ENCODE peak calls at places on chromosomes 2 and 18, in eight cellular contexts. U is psoas muscle; S is CD8-positive, alpha-beta T cell; H is aorta; A is hepatocyte; L is CD8-positive, alpha-beta memory T cell; W is SJSA1; Y is sigmoid colon. J is an unnamed sample.

GRCh38 chr18:44579745-44580144 is 100.9 kb upstream of the SETBP1 start:
- DNase-seq in U (no peak), S (no peak), H (no peak), A (no peak), L (no peak), W (no peak), Y (no peak), J (no peak)

GRCh38 chr2:147939313-147939712 is 81.2 kb downstream of the ORC4 start:
- DNase-seq in U (no peak), S (no peak), H (no peak), A (no peak), L (no peak), W (no peak), Y (no peak), J (no peak)

GRCh38 chr2:172072279-172072678 is 13.0 kb upstream of the DLX1 start:
- DNase-seq in U (no peak), S (no peak), H (no peak), A (no peak), L (no peak), W (no peak), Y (no peak), J (no peak)

GRCh38 chr18:13606589-13607254 is 119.6 kb downstream of the FAM210A start:
- DNase-seq in U (no peak), S (no peak), H (no peak), A (peak; percentile 45), L (no peak), W (no peak), Y (no peak), J (no peak)

GRCh38 chr2:148602918-148603561 is 41.5 kb upstream of the EPC2 start:
- DNase-seq in U (no peak), S (no peak), H (no peak), A (no peak), L (no peak), W (no peak), Y (no peak), J (no peak)

GRCh38 chr2:48315847-48316194 is 214.1 kb upstream of the STON1 start:
- DNase-seq in U (no peak), S (no peak), H (no peak), A (peak; percentile 51), L (peak; percentile 11), W (no peak), Y (no peak), J (no peak)

GRCh38 chr2:102277202-102277700 is 34.1 kb upstream of the IL1RL1 start:
- DNase-seq in U (no peak), S (no peak), H (no peak), A (no peak), L (no peak), W (no peak), Y (no peak), J (no peak)

GRCh38 chr2:179692610-179693009 is 168.8 kb downstream of the ZNF385B start:
- DNase-seq in U (no peak), S (no peak), H (no peak), A (no peak), L (no peak), W (no peak), Y (no peak), J (no peak)

GRCh38 chr18:44723973-44724778 is 43.5 kb downstream of the SETBP1 start:
- DNase-seq in U (no peak), S (no peak), H (no peak), A (no peak), L (no peak), W (no peak), Y (no peak), J (no peak)

GRCh38 chr2:164257794-164258193 is 363.5 kb downstream of the GRB14 start:
- DNase-seq in U (no peak), S (no peak), H (no peak), A (no peak), L (no peak), W (no peak), Y (no peak), J (no peak)

GRCh38 chr2:85933753-85934594 is 45.2 kb upstream of the ST3GAL5 start:
- DNase-seq in U (no peak), S (no peak), H (no peak), A (peak; percentile 52), L (no peak), W (no peak), Y (no peak), J (no peak)

GRCh38 chr2:227033471-227034148 is 130.4 kb downstream of the COL4A4 start:
- DNase-seq in U (no peak), S (no peak), H (no peak), A (peak; percentile 81), L (no peak), W (peak; percentile 47), Y (peak; percentile 79), J (no peak)

GRCh38 chr2:125224830-125225229 is 1199.7 kb downstream of the CNTNAP5 start:
- DNase-seq in U (no peak), S (no peak), H (no peak), A (no peak), L (no peak), W (no peak), Y (no peak), J (no peak)

GRCh38 chr2:125227843-125228392 is 1202.8 kb downstream of the CNTNAP5 start:
- DNase-seq in U (no peak), S (no peak), H (no peak), A (no peak), L (no peak), W (no peak), Y (no peak), J (no peak)

GRCh38 chr2:125224188-125224587 is 1199.1 kb downstream of the CNTNAP5 start:
- DNase-seq in U (no peak), S (no peak), H (no peak), A (no peak), L (no peak), W (no peak), Y (no peak), J (no peak)
- H3K9me3 ChIP-seq in U (no peaks in the 10 kb centered on the region), S (no peaks in the 10 kb centered on the region), H (peaks cover 2% of the 10 kb centered on the region), A (no peaks in the 10 kb centered on the region), L (no peaks in the 10 kb centered on the region), W (peaks cover 7% of the 10 kb centered on the region), Y (no peaks in the 10 kb centered on the region), J (peaks cover 4% of the 10 kb centered on the region)

DNA sequence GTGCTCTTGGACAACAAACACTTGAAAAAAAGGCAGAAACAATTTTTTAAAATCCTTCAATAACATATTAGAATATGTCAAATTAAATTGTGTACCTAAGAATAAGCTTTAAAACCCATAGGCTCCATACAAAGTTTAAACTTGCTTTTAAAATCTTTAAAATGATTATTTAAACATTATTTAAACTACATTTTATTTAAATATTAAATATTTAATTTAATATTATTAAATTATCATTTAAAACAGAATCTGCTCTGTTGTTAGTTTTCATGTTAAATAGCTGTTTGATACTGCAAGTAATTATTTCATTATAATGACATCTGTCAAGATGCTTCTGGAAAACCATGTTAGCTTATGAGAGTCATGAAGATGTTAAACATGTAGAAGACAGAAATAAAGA is 75.6 kb downstream of the MAP4K3 start:
- DNase-seq in U (no peak), S (no peak), H (no peak), A (no peak), L (no peak), W (no peak), Y (no peak), J (no peak)
- H3K9me3 ChIP-seq in U (peaks cover 19% of the 10 kb centered on the region), S (peaks cover 16% of the 10 kb centered on the region), H (peaks cover 2% of the 10 kb centered on the region), A (peaks cover 24% of the 10 kb centered on the region), L (peaks cover 10% of the 10 kb centered on the region), W (peaks cover 29% of the 10 kb centered on the region), Y (peaks cover 7% of the 10 kb centered on the region), J (peaks cover 13% of the 10 kb centered on the region)

DNA sequence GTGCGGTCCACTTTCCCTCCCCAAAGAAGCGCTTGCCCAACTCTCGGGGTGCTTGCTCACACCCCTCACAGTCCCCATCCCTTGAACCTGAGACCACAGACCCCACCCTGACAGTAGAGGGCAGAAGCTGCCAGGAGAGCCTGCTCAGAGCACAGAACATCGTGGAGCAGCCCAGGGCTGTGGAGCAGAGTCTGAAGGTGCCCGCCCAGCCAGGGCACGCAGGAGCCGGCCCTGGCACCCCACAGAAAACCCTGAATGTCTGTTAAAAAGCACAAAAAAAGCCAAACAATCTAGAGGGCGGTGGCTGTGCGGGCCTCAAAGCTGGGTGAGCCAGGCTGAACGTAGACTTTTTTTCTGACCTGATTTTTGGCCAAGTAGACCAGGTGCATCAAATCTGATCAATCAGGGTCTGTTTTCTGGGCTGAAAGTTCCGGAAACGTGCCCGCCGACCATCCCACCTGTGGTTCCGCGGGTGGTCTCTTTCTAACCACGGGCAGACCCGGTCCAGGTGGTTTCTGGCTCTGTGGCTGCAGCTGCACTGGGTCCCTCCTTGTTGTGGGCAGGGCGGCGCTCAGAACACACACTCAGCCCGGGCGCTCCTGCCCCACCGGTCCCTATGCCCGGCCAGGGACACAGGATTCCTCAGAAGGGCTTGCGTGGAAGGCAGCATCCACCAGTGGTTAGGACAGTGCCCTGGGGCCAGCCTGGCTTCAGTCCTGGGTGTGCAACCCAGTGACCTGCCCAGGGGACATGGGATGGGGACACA is 66.3 kb downstream of the SLC66A2 start:
- DNase-seq in U (peak; percentile 45), S (no peak), H (peak; percentile 57), A (no peak), L (no peak), W (no peak), Y (peak; percentile 49), J (no peak)
- H3K9me3 ChIP-seq in U (peaks cover 10% of the 10 kb centered on the region), S (no peaks in the 10 kb centered on the region), H (peaks cover 3% of the 10 kb centered on the region), A (no peaks in the 10 kb centered on the region), L (peaks cover 9% of the 10 kb centered on the region), W (peaks cover 6% of the 10 kb centered on the region), Y (no peaks in the 10 kb centered on the region), J (no peaks in the 10 kb centered on the region)

DNA sequence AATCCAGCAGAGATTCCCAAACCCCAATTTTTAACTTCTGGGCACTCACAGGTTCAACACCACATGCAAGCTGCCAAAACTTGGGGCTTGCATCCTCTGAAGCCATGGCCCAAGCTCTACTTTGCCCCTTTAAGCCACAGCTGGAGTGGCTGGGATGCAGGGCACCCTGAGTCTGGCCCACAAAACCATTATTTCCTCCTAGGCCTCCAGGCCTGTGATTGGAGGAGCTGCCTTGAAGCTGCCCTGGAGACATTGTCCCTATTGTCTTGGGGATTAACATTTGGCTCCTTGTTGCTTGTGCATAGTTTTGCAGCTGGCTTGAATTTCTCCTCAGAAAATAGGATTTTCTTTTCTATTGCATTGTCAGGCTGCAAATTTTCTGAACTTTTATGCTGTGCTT is 109.8 kb upstream of the RPRM start:
- DNase-seq in U (no peak), S (no peak), H (no peak), A (no peak), L (no peak), W (no peak), Y (no peak), J (no peak)
- H3K9me3 ChIP-seq in U (peaks cover 7% of the 10 kb centered on the region), S (no peaks in the 10 kb centered on the region), H (peaks cover 3% of the 10 kb centered on the region), A (no peaks in the 10 kb centered on the region), L (no peaks in the 10 kb centered on the region), W (peaks cover 5% of the 10 kb centered on the region), Y (no peaks in the 10 kb centered on the region), J (no peaks in the 10 kb centered on the region)

GRCh38 chr2:4653989-4654388 is 950.6 kb downstream of the DCDC2C start:
- DNase-seq in U (no peak), S (no peak), H (no peak), A (no peak), L (no peak), W (no peak), Y (no peak), J (no peak)
- H3K9me3 ChIP-seq in U (no peaks in the 10 kb centered on the region), S (no peaks in the 10 kb centered on the region), H (no peaks in the 10 kb centered on the region), A (no peaks in the 10 kb centered on the region), L (no peaks in the 10 kb centered on the region), W (peaks cover 3% of the 10 kb centered on the region), Y (no peaks in the 10 kb centered on the region), J (no peaks in the 10 kb centered on the region)

DNA sequence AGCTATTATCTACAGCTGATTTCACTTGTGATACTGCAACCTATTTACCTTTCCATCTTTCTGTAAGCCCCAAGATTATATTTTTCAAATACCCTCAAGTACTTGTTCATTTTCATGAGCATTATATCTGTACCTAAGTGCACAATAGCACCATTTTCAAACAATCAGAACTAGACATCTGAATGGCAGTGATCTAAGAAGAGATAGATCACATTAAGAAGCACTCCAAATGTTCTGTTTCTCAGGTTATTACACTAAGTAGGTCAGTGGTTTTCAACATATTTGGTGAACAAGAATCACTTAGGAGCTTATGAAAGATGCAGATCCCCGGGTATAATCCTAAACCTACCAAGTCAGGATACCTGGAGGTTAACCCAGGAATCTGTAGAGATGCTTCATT is 872.7 kb downstream of the DCDC2C start:
- DNase-seq in U (no peak), S (no peak), H (no peak), A (no peak), L (no peak), W (no peak), Y (no peak), J (no peak)
- H3K9me3 ChIP-seq in U (peaks cover 6% of the 10 kb centered on the region), S (no peaks in the 10 kb centered on the region), H (no peaks in the 10 kb centered on the region), A (no peaks in the 10 kb centered on the region), L (no peaks in the 10 kb centered on the region), W (peaks cover 2% of the 10 kb centered on the region), Y (no peaks in the 10 kb centered on the region), J (peaks cover 4% of the 10 kb centered on the region)

J was measured in T-helper 17 cell.